ENCODE peak calls at places on chromosomes 6 and 20, in five cellular contexts. D, M, H, J and E are unnamed samples.

GRCh38 chr6:84150680-84151079 is 76.8 kb downstream of the CEP162 start:
- DNase-seq in D (peak), M (peak), H (no peak), J (no peak), E (no peak)

GRCh38 chr6:135522975-135523692 is 25.6 kb upstream of the AHI1 start:
- DNase-seq in D (peak), M (peak), H (no peak), J (no peak), E (no peak)

GRCh38 chr20:10469599-10469998 is 34.5 kb downstream of the SLX4IP start:
- DNase-seq in D (peak), M (peak), H (no peak), J (no peak), E (peak)

GRCh38 chr6:109595998-109596397 is 95.0 kb downstream of the AK9 start:
- DNase-seq in D (peak), M (peak), H (no peak), J (no peak), E (peak)

GRCh38 chr6:161444464-161444863 is 170.6 kb upstream of the AGPAT4 start:
- DNase-seq in D (peak), M (peak), H (peak), J (no peak), E (no peak)

GRCh38 chr20:2150660-2151059 is 49.0 kb downstream of the STK35 start:
- DNase-seq in D (no peak), M (no peak), H (no peak), J (no peak), E (no peak)

GRCh38 chr20:59728722-59729430 is 124.5 kb downstream of the PHACTR3 start:
- DNase-seq in D (no peak), M (no peak), H (no peak), J (no peak), E (no peak)

GRCh38 chr6:111784423-111784822 is 88.8 kb downstream of the FYN start:
- DNase-seq in D (no peak), M (peak), H (no peak), J (no peak), E (peak)

GRCh38 chr6:105489213-105489525 is 86.3 kb upstream of the PREP start:
- DNase-seq in D (no peak), M (no peak), H (no peak), J (no peak), E (no peak)

GRCh38 chr20:44856847-44857448 is 28.6 kb upstream of the YWHAB start:
- DNase-seq in D (no peak), M (no peak), H (no peak), J (no peak), E (no peak)

GRCh38 chr6:151493495-151494234 is at the start of gene CCDC170:
- DNase-seq in D (no peak), M (no peak), H (peak), J (no peak), E (peak)

GRCh38 chr6:54083301-54083700 is 27.9 kb upstream of the MLIP start:
- DNase-seq in D (no peak), M (no peak), H (no peak), J (no peak), E (no peak)

GRCh38 chr6:18024876-18025275 is 37.4 kb upstream of the KIF13A start:
- DNase-seq in D (no peak), M (no peak), H (no peak), J (no peak), E (no peak)

GRCh38 chr6:168695701-168696100 is 254.7 kb downstream of the SMOC2 start:
- DNase-seq in D (no peak), M (no peak), H (no peak), J (no peak), E (no peak)

GRCh38 chr6:166301611-166302529 is 6.3 kb downstream of the PRR18 start:
- DNase-seq in D (no peak), M (no peak), H (no peak), J (no peak), E (no peak)

GRCh38 chr6:109059591-109060021 is 35.0 kb downstream of the SESN1 start:
- DNase-seq in D (peak), M (peak), H (no peak), J (no peak), E (peak)